ENCODE peak calls at places on chromosomes 16 and 17, in six cellular contexts. One of them, this sample, is unnamed.

GRCh38 chr17:43211123-43211479 is 574 bp upstream of the TMEM106A start:
- DNase-seq in CD4-positive, alpha-beta T cell: no peak
- DNase-seq in breast epithelium: no peak
- DNase-seq in foreskin fibroblast: no peak
- DNase-seq in neural crest cell: no peak
- DNase-seq in IMR-90: no peak
- DNase-seq in this sample: no peak

GRCh38 chr17:12664894-12665262 is 812 bp upstream of the MYOCD start:
- DNase-seq in CD4-positive, alpha-beta T cell: no peak
- DNase-seq in breast epithelium: no peak
- DNase-seq in foreskin fibroblast: no peak
- DNase-seq in neural crest cell: no peak
- DNase-seq in IMR-90: no peak
- DNase-seq in this sample: no peak

GRCh38 chr16:78844682-78845081 is 745.2 kb downstream of the WWOX start:
- DNase-seq in CD4-positive, alpha-beta T cell: no peak
- DNase-seq in breast epithelium: no peak
- DNase-seq in foreskin fibroblast: no peak
- DNase-seq in neural crest cell: peak
- DNase-seq in IMR-90: no peak
- DNase-seq in this sample: no peak

GRCh38 chr17:81991684-81992513 is 14.5 kb downstream of the ASPSCR1 start:
- DNase-seq in CD4-positive, alpha-beta T cell: no peak
- DNase-seq in breast epithelium: peak
- DNase-seq in foreskin fibroblast: peak
- DNase-seq in neural crest cell: peak
- DNase-seq in IMR-90: peak
- DNase-seq in this sample: no peak

GRCh38 chr17:19414396-19415280 is 3.6 kb downstream of the RNF112 start:
- DNase-seq in CD4-positive, alpha-beta T cell: no peak
- DNase-seq in breast epithelium: no peak
- DNase-seq in foreskin fibroblast: no peak
- DNase-seq in neural crest cell: no peak
- DNase-seq in IMR-90: no peak
- DNase-seq in this sample: no peak

GRCh38 chr17:1830288-1830687 is 483 bp downstream of the RPA1 start:
- DNase-seq in CD4-positive, alpha-beta T cell: no peak
- DNase-seq in breast epithelium: no peak
- DNase-seq in foreskin fibroblast: no peak
- DNase-seq in neural crest cell: peak
- DNase-seq in IMR-90: no peak
- DNase-seq in this sample: no peak

GRCh38 chr17:48330386-48330785 is 99.6 kb downstream of the SKAP1 start:
- DNase-seq in CD4-positive, alpha-beta T cell: no peak
- DNase-seq in breast epithelium: no peak
- DNase-seq in foreskin fibroblast: no peak
- DNase-seq in neural crest cell: no peak
- DNase-seq in IMR-90: no peak
- DNase-seq in this sample: no peak

GRCh38 chr17:1907818-1908698 is 78.3 kb downstream of the RPA1 start:
- DNase-seq in CD4-positive, alpha-beta T cell: peak
- DNase-seq in breast epithelium: no peak
- DNase-seq in foreskin fibroblast: peak
- DNase-seq in neural crest cell: peak
- DNase-seq in IMR-90: peak
- DNase-seq in this sample: peak

GRCh38 chr16:31538199-31538598 is 10.5 kb downstream of the AHSP start:
- DNase-seq in CD4-positive, alpha-beta T cell: no peak
- DNase-seq in breast epithelium: no peak
- DNase-seq in foreskin fibroblast: no peak
- DNase-seq in neural crest cell: no peak
- DNase-seq in IMR-90: no peak
- DNase-seq in this sample: no peak

GRCh38 chr16:51095114-51095872 is 55.8 kb downstream of the SALL1 start:
- DNase-seq in CD4-positive, alpha-beta T cell: no peak
- DNase-seq in breast epithelium: no peak
- DNase-seq in foreskin fibroblast: no peak
- DNase-seq in neural crest cell: no peak
- DNase-seq in IMR-90: no peak
- DNase-seq in this sample: no peak

GRCh38 chr17:79618383-79619067 is 7.7 kb upstream of the RBFOX3 start:
- DNase-seq in CD4-positive, alpha-beta T cell: no peak
- DNase-seq in breast epithelium: no peak
- DNase-seq in foreskin fibroblast: peak
- DNase-seq in neural crest cell: no peak
- DNase-seq in IMR-90: no peak
- DNase-seq in this sample: no peak

GRCh38 chr16:11614587-11615175 is 28.0 kb upstream of the LITAF start:
- DNase-seq in CD4-positive, alpha-beta T cell: no peak
- DNase-seq in breast epithelium: no peak
- DNase-seq in foreskin fibroblast: no peak
- DNase-seq in neural crest cell: no peak
- DNase-seq in IMR-90: no peak
- DNase-seq in this sample: no peak

GRCh38 chr16:86051376-86052114 is 152.6 kb downstream of the IRF8 start:
- DNase-seq in CD4-positive, alpha-beta T cell: no peak
- DNase-seq in breast epithelium: no peak
- DNase-seq in foreskin fibroblast: no peak
- DNase-seq in neural crest cell: no peak
- DNase-seq in IMR-90: no peak
- DNase-seq in this sample: no peak

GRCh38 chr16:46962629-46963028 is 10.8 kb downstream of the DNAJA2 start:
- DNase-seq in CD4-positive, alpha-beta T cell: no peak
- DNase-seq in breast epithelium: no peak
- DNase-seq in foreskin fibroblast: no peak
- DNase-seq in neural crest cell: no peak
- DNase-seq in IMR-90: no peak
- DNase-seq in this sample: no peak

GRCh38 chr17:81230043-81230820 is 7.5 kb upstream of the CEP131 start:
- DNase-seq in CD4-positive, alpha-beta T cell: no peak
- DNase-seq in breast epithelium: no peak
- DNase-seq in foreskin fibroblast: no peak
- DNase-seq in neural crest cell: no peak
- DNase-seq in IMR-90: no peak
- DNase-seq in this sample: no peak

GRCh38 chr17:36602924-36603384 is 1.6 kb downstream of the MRM1 start:
- DNase-seq in CD4-positive, alpha-beta T cell: peak
- DNase-seq in breast epithelium: no peak
- DNase-seq in foreskin fibroblast: peak
- DNase-seq in neural crest cell: peak
- DNase-seq in IMR-90: peak
- DNase-seq in this sample: peak

GRCh38 chr16:11792404-11793260 is 4.4 kb downstream of the ZC3H7A start:
- DNase-seq in CD4-positive, alpha-beta T cell: no peak
- DNase-seq in breast epithelium: no peak
- DNase-seq in foreskin fibroblast: no peak
- DNase-seq in neural crest cell: no peak
- DNase-seq in IMR-90: no peak
- DNase-seq in this sample: no peak

GRCh38 chr16:84314814-84315213 is 20.1 kb downstream of the WFDC1 start:
- DNase-seq in CD4-positive, alpha-beta T cell: no peak
- DNase-seq in breast epithelium: no peak
- DNase-seq in foreskin fibroblast: no peak
- DNase-seq in neural crest cell: no peak
- DNase-seq in IMR-90: peak
- DNase-seq in this sample: no peak

GRCh38 chr17:76506408-76507328 is 5.4 kb upstream of the RHBDF2 start:
- DNase-seq in CD4-positive, alpha-beta T cell: peak
- DNase-seq in breast epithelium: peak
- DNase-seq in foreskin fibroblast: no peak
- DNase-seq in neural crest cell: peak
- DNase-seq in IMR-90: peak
- DNase-seq in this sample: peak

GRCh38 chr16:20844054-20844453 is 37.7 kb downstream of the REXO5 start:
- DNase-seq in CD4-positive, alpha-beta T cell: no peak
- DNase-seq in breast epithelium: no peak
- DNase-seq in foreskin fibroblast: no peak
- DNase-seq in neural crest cell: no peak
- DNase-seq in IMR-90: no peak
- DNase-seq in this sample: no peak

GRCh38 chr16:20839504-20839903 is 33.2 kb downstream of the REXO5 start:
- DNase-seq in CD4-positive, alpha-beta T cell: no peak
- DNase-seq in breast epithelium: no peak
- DNase-seq in foreskin fibroblast: no peak
- DNase-seq in neural crest cell: no peak
- DNase-seq in IMR-90: no peak
- DNase-seq in this sample: no peak

GRCh38 chr16:20833081-20833480 is 26.8 kb downstream of the REXO5 start:
- DNase-seq in CD4-positive, alpha-beta T cell: no peak
- DNase-seq in breast epithelium: no peak
- DNase-seq in foreskin fibroblast: no peak
- DNase-seq in neural crest cell: no peak
- DNase-seq in IMR-90: no peak
- DNase-seq in this sample: no peak

DNA sequence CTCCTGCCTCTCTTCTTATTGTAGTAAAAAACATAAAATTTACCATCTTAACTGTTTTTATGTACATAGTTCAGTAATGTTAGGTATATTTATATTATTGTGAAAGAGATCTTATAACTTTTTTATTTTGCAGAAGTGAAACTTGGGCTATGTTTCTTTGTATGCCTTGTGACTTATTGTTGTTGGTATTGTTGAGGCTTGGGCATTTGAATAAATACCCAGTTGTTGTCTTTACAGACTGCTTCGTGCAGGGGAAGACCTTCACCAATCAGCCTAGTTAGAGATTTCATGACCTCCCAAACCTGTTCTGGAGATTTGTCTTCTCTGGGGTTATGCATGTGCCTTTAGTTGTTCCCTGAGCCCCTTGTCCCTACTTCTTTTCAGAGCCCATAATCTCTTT is 31.9 kb downstream of the REXO5 start:
- DNase-seq in CD4-positive, alpha-beta T cell: no peak
- DNase-seq in breast epithelium: no peak
- DNase-seq in foreskin fibroblast: no peak
- DNase-seq in neural crest cell: no peak
- DNase-seq in IMR-90: no peak
- DNase-seq in this sample: no peak
- TF ChIP-seq CTCF in CD4-positive, alpha-beta T cell: no peak
- TF ChIP-seq CTCF in breast epithelium: no peak
- TF ChIP-seq CTCF in foreskin fibroblast: no peak
- TF ChIP-seq CTCF in neural crest cell: no peak
- TF ChIP-seq CTCF in IMR-90: no peak
- TF ChIP-seq CTCF in this sample: no peak

GRCh38 chr16:67277999-67278772 is 1.1 kb upstream of the PLEKHG4 start:
- DNase-seq in CD4-positive, alpha-beta T cell: no peak
- DNase-seq in breast epithelium: no peak
- DNase-seq in foreskin fibroblast: peak
- DNase-seq in neural crest cell: no peak
- DNase-seq in IMR-90: peak
- DNase-seq in this sample: no peak
- TF ChIP-seq CTCF in CD4-positive, alpha-beta T cell: no peak
- TF ChIP-seq CTCF in breast epithelium: no peak
- TF ChIP-seq CTCF in foreskin fibroblast: peak
- TF ChIP-seq CTCF in neural crest cell: no peak
- TF ChIP-seq CTCF in IMR-90: no peak
- TF ChIP-seq CTCF in this sample: no peak

DNA sequence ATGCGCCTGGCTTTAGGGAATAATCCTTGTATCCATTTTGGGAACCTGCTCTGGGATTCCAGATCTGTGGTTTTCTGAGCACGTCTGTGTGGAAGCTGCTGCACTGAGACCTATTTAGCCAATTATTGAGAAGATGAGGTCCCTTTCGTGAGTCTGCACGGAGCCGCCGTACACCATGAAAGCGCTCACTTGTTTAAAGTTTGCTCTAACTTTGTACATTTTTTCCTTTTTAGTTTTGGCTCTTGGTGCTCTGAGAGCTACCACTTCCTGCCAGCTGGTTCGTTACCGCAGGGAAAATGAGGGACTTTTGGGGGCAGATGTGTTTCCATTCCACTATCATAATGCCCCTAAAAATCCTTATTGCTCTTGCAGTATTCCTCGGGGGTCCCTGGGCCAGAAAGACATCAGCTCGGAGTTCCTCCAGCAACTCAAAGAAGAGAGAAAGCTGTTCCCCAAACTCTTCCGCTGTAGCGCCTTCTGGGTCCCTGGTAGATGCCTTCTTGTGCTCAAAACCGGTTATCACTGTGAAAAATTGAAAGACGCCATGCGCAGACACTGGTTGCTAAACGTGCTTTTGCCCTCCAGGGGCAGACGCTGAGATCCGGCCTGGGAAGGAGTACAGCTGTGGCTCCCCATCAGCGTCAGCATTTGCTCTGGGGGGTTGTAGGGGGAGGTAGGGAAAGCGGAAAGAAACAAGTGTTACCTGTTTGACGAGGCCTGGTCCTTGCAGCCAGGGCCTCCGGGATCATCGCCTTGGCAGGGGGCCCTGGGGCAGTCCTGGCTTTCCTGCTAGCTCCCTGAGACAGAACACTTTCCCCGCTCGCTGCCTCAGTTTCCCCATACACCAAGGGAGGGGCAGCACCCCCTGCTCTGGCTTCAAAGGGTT is 238.1 kb downstream of the MRTFB start:
- DNase-seq in CD4-positive, alpha-beta T cell: no peak
- DNase-seq in breast epithelium: peak
- DNase-seq in foreskin fibroblast: no peak
- DNase-seq in neural crest cell: no peak
- DNase-seq in IMR-90: peak
- DNase-seq in this sample: no peak
- TF ChIP-seq CTCF in CD4-positive, alpha-beta T cell: peak
- TF ChIP-seq CTCF in breast epithelium: no peak
- TF ChIP-seq CTCF in foreskin fibroblast: peak
- TF ChIP-seq CTCF in neural crest cell: peak
- TF ChIP-seq CTCF in IMR-90: no peak
- TF ChIP-seq CTCF in this sample: no peak

DNA sequence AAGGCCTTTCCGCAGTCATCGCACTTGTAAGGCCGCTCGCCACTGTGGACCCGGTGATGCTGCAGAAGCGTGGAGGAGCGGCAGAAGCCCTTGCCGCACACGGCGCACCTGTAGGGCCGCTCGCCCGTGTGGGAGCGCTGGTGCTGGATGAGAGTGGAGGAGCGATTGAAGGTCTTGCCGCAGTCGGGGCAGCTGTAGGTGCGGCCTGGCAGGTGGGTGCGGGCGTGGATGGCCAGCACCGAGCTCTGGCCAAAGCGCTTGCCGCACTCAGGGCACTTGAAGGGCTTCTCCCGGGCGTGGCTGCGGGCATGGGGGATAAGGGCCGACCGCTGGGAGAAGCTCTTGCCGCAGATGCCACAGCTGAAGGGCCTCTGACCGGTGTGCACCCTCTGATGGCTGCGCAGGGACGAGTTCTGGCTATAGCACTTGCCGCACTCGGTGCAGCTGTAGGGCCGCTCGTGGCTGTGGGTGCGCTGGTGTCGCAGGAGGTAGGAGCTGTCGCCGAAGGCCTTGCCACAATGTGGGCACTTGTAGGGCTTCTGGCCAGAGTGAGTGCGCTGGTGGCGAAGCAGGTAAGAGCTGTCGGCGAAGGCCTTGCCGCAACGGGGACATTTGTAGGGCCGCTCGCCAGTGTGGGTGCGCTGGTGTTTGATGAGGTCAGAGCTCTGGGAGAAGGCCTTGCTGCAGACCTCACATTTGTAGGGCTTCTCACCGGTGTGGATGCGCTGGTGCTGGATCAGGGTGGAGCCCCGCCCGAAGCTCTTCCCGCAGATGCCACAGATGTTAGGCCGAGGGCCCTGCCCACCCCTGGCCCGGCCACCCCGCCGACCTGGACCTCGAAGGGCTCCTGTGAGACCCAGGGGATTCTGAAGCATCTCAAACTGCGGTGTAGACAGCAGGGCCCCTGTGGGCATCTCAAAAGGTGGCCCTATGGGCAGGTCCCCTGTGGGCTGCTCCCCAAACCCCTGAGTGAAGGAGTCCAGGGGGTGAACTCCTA is 1.5 kb downstream of the ZNF768 start:
- DNase-seq in CD4-positive, alpha-beta T cell: no peak
- DNase-seq in breast epithelium: no peak
- DNase-seq in foreskin fibroblast: no peak
- DNase-seq in neural crest cell: no peak
- DNase-seq in IMR-90: no peak
- DNase-seq in this sample: no peak
- TF ChIP-seq CTCF in CD4-positive, alpha-beta T cell: no peak
- TF ChIP-seq CTCF in breast epithelium: no peak
- TF ChIP-seq CTCF in foreskin fibroblast: no peak
- TF ChIP-seq CTCF in neural crest cell: no peak
- TF ChIP-seq CTCF in IMR-90: no peak
- TF ChIP-seq CTCF in this sample: no peak